ENCODE peak calls at places on chromosomes 12 and 14, in seven cellular contexts. I is heart right ventricle, U is fibroblast of mammary gland, X is epithelial cell of esophagus, D is iPS DF 6.9, Q is ovary, H is choroid plexus epithelial cell. S is an unnamed sample.

GRCh38 chr12:76020281-76020680 is 11.3 kb downstream of the PHLDA1 start:
- DNase-seq in I (no peak), U (peak), X (peak), D (no peak), Q (no peak), H (peak), S (peak)

GRCh38 chr12:3885179-3886094 is 12.2 kb upstream of the PARP11 start:
- DNase-seq in I (peak), U (peak), X (peak), D (peak), Q (peak), H (peak), S (peak)

GRCh38 chr12:79331870-79332269 is 358.9 kb downstream of the PAWR start:
- DNase-seq in I (no peak), U (no peak), X (no peak), D (no peak), Q (no peak), H (peak), S (peak)

GRCh38 chr12:7113389-7113871 is 4.4 kb upstream of the C1RL start:
- DNase-seq in I (no peak), U (peak), X (peak), D (no peak), Q (no peak), H (peak), S (peak)

GRCh38 chr12:11953523-11953922 is 117.2 kb upstream of the BCL2L14 start:
- DNase-seq in I (no peak), U (no peak), X (no peak), D (no peak), Q (no peak), H (no peak), S (no peak)

GRCh38 chr12:101854747-101855146 is 22.6 kb upstream of the DRAM1 start:
- DNase-seq in I (no peak), U (no peak), X (no peak), D (no peak), Q (no peak), H (no peak), S (no peak)

GRCh38 chr14:38137005-38137404 is 70.7 kb upstream of the SSTR1 start:
- DNase-seq in I (no peak), U (peak), X (no peak), D (no peak), Q (no peak), H (peak), S (no peak)

GRCh38 chr12:31353730-31354708 is 28.1 kb upstream of the SINHCAF start:
- DNase-seq in I (no peak), U (no peak), X (no peak), D (no peak), Q (no peak), H (peak), S (no peak)

GRCh38 chr12:14901228-14901562 is 15.5 kb upstream of the MGP start:
- DNase-seq in I (peak), U (no peak), X (no peak), D (no peak), Q (no peak), H (no peak), S (no peak)

GRCh38 chr14:28779416-28779941 is 12.9 kb downstream of the FOXG1 start:
- DNase-seq in I (no peak), U (no peak), X (no peak), D (no peak), Q (no peak), H (no peak), S (no peak)

GRCh38 chr12:95963104-95963503 is 20.0 kb downstream of the AMDHD1 start:
- DNase-seq in I (no peak), U (no peak), X (no peak), D (no peak), Q (no peak), H (no peak), S (no peak)

GRCh38 chr12:17588968-17589367 is 501.0 kb downstream of the RERGL start:
- DNase-seq in I (no peak), U (peak), X (peak), D (peak), Q (no peak), H (no peak), S (no peak)

GRCh38 chr14:70189678-70190077 is 927 bp upstream of the SLC8A3 start:
- DNase-seq in I (no peak), U (no peak), X (no peak), D (no peak), Q (no peak), H (no peak), S (no peak)

GRCh38 chr14:63949696-63950095 is 96.9 kb downstream of the SYNE2 start:
- DNase-seq in I (no peak), U (peak), X (peak), D (no peak), Q (no peak), H (peak), S (peak)

GRCh38 chr12:6784292-6784691 is 5.0 kb upstream of the CD4 start:
- DNase-seq in I (no peak), U (no peak), X (no peak), D (no peak), Q (no peak), H (no peak), S (no peak)

GRCh38 chr12:110754101-110754793 is 11.6 kb upstream of the PPP1CC start:
- DNase-seq in I (peak), U (peak), X (no peak), D (no peak), Q (no peak), H (no peak), S (no peak)

GRCh38 chr12:107467716-107468115 is 217.9 kb upstream of the PWP1 start:
- DNase-seq in I (no peak), U (no peak), X (no peak), D (no peak), Q (no peak), H (peak), S (no peak)

GRCh38 chr12:104494137-104494815 is 37.5 kb downstream of the CHST11 start:
- DNase-seq in I (peak), U (peak), X (no peak), D (no peak), Q (no peak), H (peak), S (peak)

GRCh38 chr14:86766469-86766868 is 1226.5 kb downstream of the GALC start:
- DNase-seq in I (no peak), U (no peak), X (peak), D (no peak), Q (no peak), H (peak), S (no peak)

GRCh38 chr12:100174506-100174905 is 26.1 kb upstream of the ACTR6 start:
- DNase-seq in I (no peak), U (no peak), X (peak), D (no peak), Q (no peak), H (no peak), S (no peak)

GRCh38 chr12:116046039-116046438 is 231.5 kb downstream of the MED13L start:
- DNase-seq in I (no peak), U (no peak), X (no peak), D (no peak), Q (no peak), H (no peak), S (no peak)

GRCh38 chr12:89179983-89180382 is 172.3 kb downstream of the DUSP6 start:
- DNase-seq in I (peak), U (peak), X (peak), D (no peak), Q (no peak), H (peak), S (peak)

GRCh38 chr12:57890191-57891120 is 43.9 kb upstream of the CTDSP2 start:
- DNase-seq in I (no peak), U (peak), X (peak), D (no peak), Q (no peak), H (no peak), S (no peak)

GRCh38 chr14:59688224-59689170 is 111.9 kb upstream of the CCDC175 start:
- DNase-seq in I (peak), U (peak), X (peak), D (peak), Q (no peak), H (peak), S (peak)

GRCh38 chr12:26551385-26551784 is 281.6 kb downstream of the ITPR2 start:
- DNase-seq in I (no peak), U (no peak), X (no peak), D (no peak), Q (no peak), H (no peak), S (no peak)

GRCh38 chr12:131220007-131220685 is 266.4 kb downstream of the ADGRD1 start:
- DNase-seq in I (no peak), U (no peak), X (no peak), D (no peak), Q (no peak), H (no peak), S (no peak)

GRCh38 chr12:45596366-45596765 is 133.1 kb upstream of the ARID2 start:
- DNase-seq in I (no peak), U (no peak), X (no peak), D (no peak), Q (no peak), H (no peak), S (no peak)

GRCh38 chr12:89040146-89040964 is 311.9 kb downstream of the DUSP6 start:
- DNase-seq in I (no peak), U (no peak), X (peak), D (no peak), Q (no peak), H (peak), S (peak)

GRCh38 chr12:53550595-53550994 is 43.3 kb upstream of the NPFF start:
- DNase-seq in I (no peak), U (peak), X (peak), D (no peak), Q (no peak), H (peak), S (peak)

GRCh38 chr14:69797573-69798338 is 715 bp upstream of the SLC10A1 start:
- DNase-seq in I (no peak), U (no peak), X (peak), D (no peak), Q (no peak), H (no peak), S (no peak)

GRCh38 chr14:65604946-65605345 is 192.4 kb downstream of the FUT8 start:
- DNase-seq in I (no peak), U (no peak), X (peak), D (no peak), Q (no peak), H (peak), S (no peak)

DNA sequence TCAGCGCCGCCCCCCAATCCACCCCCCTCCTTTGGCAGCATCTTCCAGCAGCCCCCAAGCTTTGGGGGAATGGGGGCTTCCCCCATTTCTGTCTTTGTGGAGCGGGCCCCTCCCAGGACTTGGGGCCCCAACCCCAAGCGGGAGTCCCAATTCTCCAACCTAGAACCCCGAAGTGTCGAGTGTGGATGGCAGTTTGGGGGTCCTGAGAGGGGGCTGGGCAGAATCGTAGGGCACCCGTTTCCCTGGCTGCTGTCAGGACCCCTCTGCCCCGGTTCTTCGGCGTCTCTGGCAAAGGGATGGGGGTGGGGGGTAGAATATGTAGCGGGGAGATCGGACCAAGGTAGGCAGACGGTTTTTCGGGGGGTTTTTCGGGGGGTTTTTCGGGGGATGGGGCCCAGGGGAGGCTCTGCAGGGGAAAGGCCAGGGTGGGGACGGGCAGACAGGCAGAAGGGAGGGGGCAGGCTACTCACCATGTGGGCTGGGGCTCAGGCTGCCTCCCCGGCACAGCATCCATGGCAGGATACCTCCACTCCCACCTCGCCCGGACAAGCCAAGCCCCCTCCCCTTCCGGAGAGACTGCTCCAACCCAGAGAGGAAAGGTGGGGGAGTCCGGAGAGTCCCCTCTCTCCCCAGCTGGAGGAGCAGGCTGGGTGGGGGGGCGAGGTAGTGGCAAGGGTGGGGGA is 739 bp downstream of the JPH4 start:
- DNase-seq in I (no peak), U (no peak), X (no peak), D (no peak), Q (peak), H (no peak), S (no peak)
- H3K4me3 ChIP-seq in I (no peak), U (no peak), X (no peak), D (peak), Q (peak), H (no peak), S (no peak)

GRCh38 chr12:108833355-108833733 is 24.0 kb downstream of the SSH1 start:
- DNase-seq in I (peak), U (peak), X (peak), D (no peak), Q (no peak), H (peak), S (peak)
- H3K4me3 ChIP-seq in I (peak), U (peak), X (no peak), D (no peak), Q (no peak), H (no peak), S (no peak)

GRCh38 chr12:29176951-29177350 is 27.9 kb downstream of the FAR2 start:
- DNase-seq in I (no peak), U (peak), X (no peak), D (no peak), Q (no peak), H (peak), S (no peak)
- H3K4me3 ChIP-seq in I (no peak), U (no peak), X (no peak), D (no peak), Q (no peak), H (no peak), S (no peak)

GRCh38 chr12:41188841-41189394 is 798 bp downstream of the PDZRN4 start:
- DNase-seq in I (no peak), U (no peak), X (no peak), D (no peak), Q (no peak), H (no peak), S (no peak)

GRCh38 chr12:41189395-41190251 is 1.5 kb downstream of the PDZRN4 start:
- DNase-seq in I (no peak), U (peak), X (no peak), D (no peak), Q (peak), H (no peak), S (no peak)

GRCh38 chr12:41190360-41190759 is 2.2 kb downstream of the PDZRN4 start:
- DNase-seq in I (no peak), U (peak), X (peak), D (no peak), Q (peak), H (peak), S (peak)

GRCh38 chr12:41185946-41186345 is 2.2 kb upstream of the PDZRN4 start:
- DNase-seq in I (no peak), U (peak), X (no peak), D (no peak), Q (no peak), H (no peak), S (no peak)

GRCh38 chr12:41188058-41188840 is at the start of gene PDZRN4:
- DNase-seq in I (no peak), U (no peak), X (peak), D (no peak), Q (peak), H (no peak), S (no peak)
- H3K4me3 ChIP-seq in I (peak), U (no peak), X (no peak), D (peak), Q (peak), H (no peak), S (peak)

GRCh38 chr14:61573321-61573720 is 122.0 kb upstream of the HIF1A start:
- DNase-seq in I (no peak), U (peak), X (no peak), D (no peak), Q (no peak), H (no peak), S (no peak)

GRCh38 chr14:61570188-61570960 is 124.9 kb upstream of the HIF1A start:
- DNase-seq in I (no peak), U (peak), X (no peak), D (no peak), Q (no peak), H (peak), S (no peak)

GRCh38 chr14:61570961-61571299 is 124.4 kb upstream of the HIF1A start:
- DNase-seq in I (no peak), U (no peak), X (no peak), D (no peak), Q (no peak), H (no peak), S (no peak)

GRCh38 chr14:61573748-61574513 is 121.4 kb upstream of the HIF1A start:
- DNase-seq in I (no peak), U (peak), X (peak), D (no peak), Q (no peak), H (peak), S (no peak)

DNA sequence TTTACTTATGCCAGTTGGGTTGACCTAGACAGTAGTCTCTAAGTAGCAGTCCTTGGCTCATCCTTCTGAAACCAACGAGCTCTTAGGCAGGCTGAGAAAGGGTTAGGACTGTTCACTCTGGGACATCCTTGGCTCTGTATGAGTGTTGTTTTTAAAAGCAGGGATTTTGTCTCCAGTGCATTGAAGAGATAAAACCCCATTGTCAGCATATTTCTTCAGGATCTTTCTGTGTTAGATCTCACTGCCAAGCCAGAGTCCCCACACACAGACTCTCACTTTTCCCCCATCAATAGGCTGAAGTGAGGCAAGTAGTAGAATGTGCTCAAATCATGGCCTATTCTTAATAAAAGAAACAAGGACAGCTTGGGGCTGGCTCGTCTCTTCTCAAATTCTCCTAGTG is 123.4 kb upstream of the HIF1A start:
- DNase-seq in I (no peak), U (no peak), X (no peak), D (no peak), Q (no peak), H (no peak), S (no peak)
- H3K4me3 ChIP-seq in I (no peak), U (no peak), X (no peak), D (no peak), Q (no peak), H (no peak), S (no peak)

GRCh38 chr14:76940057-76940456 is 88.5 kb downstream of the IRF2BPL start:
- DNase-seq in I (no peak), U (no peak), X (no peak), D (no peak), Q (no peak), H (no peak), S (no peak)
- H3K4me3 ChIP-seq in I (no peak), U (no peak), X (no peak), D (no peak), Q (no peak), H (no peak), S (no peak)

GRCh38 chr12:109111775-109112491 is 4.5 kb upstream of the ACACB start:
- DNase-seq in I (peak), U (peak), X (peak), D (no peak), Q (peak), H (peak), S (peak)
- H3K4me3 ChIP-seq in I (peak), U (peak), X (peak), D (no peak), Q (peak), H (peak), S (peak)

GRCh38 chr12:48003226-48004038 is 844 bp downstream of the COL2A1 start:
- DNase-seq in I (no peak), U (no peak), X (peak), D (no peak), Q (no peak), H (no peak), S (no peak)
- H3K4me3 ChIP-seq in I (peak), U (no peak), X (no peak), D (no peak), Q (peak), H (no peak), S (no peak)

GRCh38 chr12:123928274-123928865 is 44.3 kb downstream of the CCDC92 start:
- DNase-seq in I (no peak), U (no peak), X (no peak), D (no peak), Q (no peak), H (no peak), S (no peak)
- H3K4me3 ChIP-seq in I (no peak), U (no peak), X (no peak), D (no peak), Q (no peak), H (no peak), S (no peak)

GRCh38 chr12:56749853-56750252 is 2.3 kb downstream of the PRIM1 start:
- DNase-seq in I (no peak), U (no peak), X (no peak), D (no peak), Q (no peak), H (no peak), S (no peak)
- H3K4me3 ChIP-seq in I (no peak), U (no peak), X (no peak), D (no peak), Q (no peak), H (no peak), S (no peak)

S was measured in brain microvascular endothelial cell.